ENCODE peak calls at places on chromosome 1, in six cellular contexts. T is dorsolateral prefrontal cortex, S is AG04450, W is IMR-90, U is fibroblast of lung, C is cardiac muscle cell. K is an unnamed sample.

GRCh38 chr1:156490401-156491032 is 10.1 kb downstream of the MEF2D start:
- DNase-seq in T (no peak), S (no peak), W (no peak), U (no peak), C (no peak), K (no peak)

GRCh38 chr1:38134294-38134755 is 87.7 kb upstream of the POU3F1 start:
- DNase-seq in T (peak), S (no peak), W (no peak), U (no peak), C (peak), K (no peak)

GRCh38 chr1:151728151-151728711 is 6.9 kb downstream of the RIIAD1 start:
- DNase-seq in T (peak), S (peak), W (peak), U (peak), C (peak), K (no peak)

GRCh38 chr1:239816090-239816812 is 275.4 kb upstream of the FMN2 start:
- DNase-seq in T (no peak), S (peak), W (peak), U (peak), C (peak), K (peak)

GRCh38 chr1:21340230-21340564 is 49.9 kb upstream of the ECE1 start:
- DNase-seq in T (no peak), S (no peak), W (no peak), U (no peak), C (no peak), K (no peak)

GRCh38 chr1:165928075-165928731 is 100.8 kb downstream of the UCK2 start:
- DNase-seq in T (peak), S (peak), W (peak), U (peak), C (peak), K (peak)

GRCh38 chr1:1545946-1546737 is 5.7 kb upstream of the TMEM240 start:
- DNase-seq in T (no peak), S (no peak), W (peak), U (no peak), C (no peak), K (no peak)

GRCh38 chr1:219660666-219661463 is 48.0 kb upstream of the ZC3H11B start:
- DNase-seq in T (peak), S (peak), W (peak), U (peak), C (peak), K (peak)

GRCh38 chr1:232963366-232963765 is 13.0 kb downstream of the NTPCR start:
- DNase-seq in T (no peak), S (no peak), W (peak), U (peak), C (peak), K (no peak)

GRCh38 chr1:1600861-1601563 is 1.1 kb upstream of the FNDC10 start:
- DNase-seq in T (no peak), S (no peak), W (no peak), U (no peak), C (no peak), K (no peak)

GRCh38 chr1:153133267-153133666 is 17.4 kb downstream of the SPRR2G start:
- DNase-seq in T (no peak), S (no peak), W (no peak), U (no peak), C (no peak), K (no peak)

GRCh38 chr1:205926636-205927035 is 16.6 kb downstream of the SLC26A9 start:
- DNase-seq in T (peak), S (no peak), W (no peak), U (no peak), C (no peak), K (no peak)

GRCh38 chr1:152533327-152533938 is 19.2 kb downstream of the CRCT1 start:
- DNase-seq in T (no peak), S (no peak), W (peak), U (no peak), C (peak), K (no peak)

GRCh38 chr1:115400891-115401290 is 62.8 kb upstream of the NGF start:
- DNase-seq in T (no peak), S (no peak), W (no peak), U (no peak), C (no peak), K (peak)

GRCh38 chr1:181159451-181160151 is 71.1 kb downstream of the IER5 start:
- DNase-seq in T (no peak), S (no peak), W (peak), U (no peak), C (peak), K (peak)

GRCh38 chr1:115140442-115141144 is 51.3 kb upstream of the TSPAN2 start:
- DNase-seq in T (no peak), S (no peak), W (no peak), U (no peak), C (no peak), K (no peak)

GRCh38 chr1:93448292-93448982 is 519 bp downstream of the FNBP1L start:
- DNase-seq in T (no peak), S (no peak), W (no peak), U (no peak), C (peak), K (no peak)

GRCh38 chr1:155324717-155325595 is 4.3 kb downstream of the RUSC1 start:
- DNase-seq in T (no peak), S (no peak), W (peak), U (no peak), C (peak), K (no peak)

GRCh38 chr1:67836769-67837168 is 3.5 kb upstream of the GNG12 start:
- DNase-seq in T (no peak), S (no peak), W (no peak), U (no peak), C (no peak), K (peak)

GRCh38 chr1:41983451-41983850 is 64.7 kb upstream of the HIVEP3 start:
- DNase-seq in T (no peak), S (no peak), W (no peak), U (no peak), C (no peak), K (no peak)

GRCh38 chr1:89719502-89720306 is 86.8 kb downstream of the LRRC8C start:
- DNase-seq in T (no peak), S (no peak), W (peak), U (peak), C (peak), K (no peak)

GRCh38 chr1:61352845-61353435 is 270.6 kb downstream of the NFIA start:
- DNase-seq in T (no peak), S (no peak), W (no peak), U (no peak), C (no peak), K (no peak)

GRCh38 chr1:41515131-41515678 is 30.7 kb upstream of the EDN2 start:
- DNase-seq in T (peak), S (no peak), W (no peak), U (no peak), C (no peak), K (no peak)

GRCh38 chr1:51648180-51649109 is 31.6 kb downstream of the OSBPL9 start:
- DNase-seq in T (no peak), S (peak), W (peak), U (peak), C (peak), K (no peak)

GRCh38 chr1:31800677-31800967 is 15.2 kb downstream of the SPOCD1 start:
- DNase-seq in T (no peak), S (no peak), W (no peak), U (no peak), C (no peak), K (no peak)

GRCh38 chr1:165960881-165961280 is 133.5 kb downstream of the UCK2 start:
- DNase-seq in T (no peak), S (no peak), W (no peak), U (no peak), C (no peak), K (no peak)

GRCh38 chr1:180133193-180133592 is 21.5 kb upstream of the QSOX1 start:
- DNase-seq in T (no peak), S (no peak), W (no peak), U (no peak), C (no peak), K (no peak)

GRCh38 chr1:51518730-51519047 is 377 bp downstream of the EPS15 start:
- DNase-seq in T (no peak), S (no peak), W (peak), U (no peak), C (no peak), K (no peak)

GRCh38 chr1:16243408-16243690 is 6.4 kb upstream of the CPLANE2 start:
- DNase-seq in T (peak), S (no peak), W (no peak), U (no peak), C (no peak), K (no peak)

GRCh38 chr1:73771396-73771795 is 426.6 kb downstream of the LRRIQ3 start:
- DNase-seq in T (no peak), S (no peak), W (no peak), U (no peak), C (no peak), K (no peak)

GRCh38 chr1:175146535-175147213 is 45.9 kb downstream of the KIAA0040 start:
- DNase-seq in T (peak), S (no peak), W (peak), U (peak), C (peak), K (no peak)

GRCh38 chr1:31029031-31029430 is 36.5 kb downstream of the PUM1 start:
- DNase-seq in T (no peak), S (no peak), W (peak), U (no peak), C (no peak), K (no peak)

GRCh38 chr1:58768971-58769808 is 14.7 kb downstream of the JUN start:
- DNase-seq in T (peak), S (no peak), W (peak), U (peak), C (peak), K (no peak)

GRCh38 chr1:31639543-31639942 is 5.1 kb downstream of the PEF1 start:
- DNase-seq in T (no peak), S (no peak), W (peak), U (peak), C (peak), K (peak)

GRCh38 chr1:46983416-46983815 is 40.1 kb upstream of the CYP4X1 start:
- DNase-seq in T (no peak), S (no peak), W (no peak), U (no peak), C (no peak), K (no peak)
- H3K27ac ChIP-seq in T (no peak), S (no peak), W (no peak), U (no peak), C (no peak), K (no peak)

GRCh38 chr1:119080586-119080985 is 59.9 kb downstream of the WARS2 start:
- DNase-seq in T (no peak), S (peak), W (peak), U (peak), C (peak), K (peak)
- H3K27ac ChIP-seq in T (no peak), S (no peak), W (no peak), U (peak), C (no peak), K (no peak)

GRCh38 chr1:27403065-27403726 is 10.8 kb downstream of the GPR3 start:
- DNase-seq in T (no peak), S (no peak), W (peak), U (peak), C (peak), K (no peak)
- H3K27ac ChIP-seq in T (peak), S (peak), W (peak), U (peak), C (peak), K (peak)

GRCh38 chr1:184049291-184049690 is 2.2 kb upstream of the TSEN15 start:
- DNase-seq in T (no peak), S (no peak), W (no peak), U (no peak), C (no peak), K (no peak)
- H3K27ac ChIP-seq in T (no peak), S (no peak), W (no peak), U (no peak), C (no peak), K (no peak)

GRCh38 chr1:76501136-76501535 is 366.1 kb upstream of the ST6GALNAC5 start:
- DNase-seq in T (no peak), S (no peak), W (no peak), U (no peak), C (no peak), K (no peak)
- H3K27ac ChIP-seq in T (no peak), S (no peak), W (no peak), U (no peak), C (no peak), K (no peak)

GRCh38 chr1:231395051-231395995 is 26.8 kb downstream of the EGLN1 start:
- DNase-seq in T (no peak), S (peak), W (peak), U (peak), C (peak), K (peak)
- H3K27ac ChIP-seq in T (no peak), S (peak), W (peak), U (peak), C (peak), K (peak)

DNA sequence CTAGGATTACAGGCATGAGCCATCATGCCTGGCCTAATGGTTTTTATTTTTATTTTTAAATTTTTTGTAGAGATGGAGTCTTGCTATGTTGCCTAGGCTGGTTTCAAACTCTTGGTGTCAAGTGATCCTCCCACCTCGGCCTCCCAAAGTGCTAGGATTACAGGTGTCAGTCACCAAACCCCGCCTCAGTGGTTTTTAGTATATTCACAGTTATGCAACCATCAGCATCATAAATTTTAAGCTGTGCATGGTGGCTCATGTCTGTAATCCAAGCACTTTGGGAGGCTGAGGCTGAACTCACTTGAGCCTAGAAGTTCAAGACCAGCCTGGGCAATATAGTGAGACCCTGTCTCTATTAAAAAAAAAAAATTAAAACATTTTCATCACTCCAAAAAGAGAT is 28.6 kb downstream of the PIK3CD start:
- DNase-seq in T (no peak), S (no peak), W (no peak), U (no peak), C (no peak), K (no peak)
- H3K27ac ChIP-seq in T (no peak), S (no peak), W (no peak), U (no peak), C (no peak), K (no peak)

GRCh38 chr1:208864366-208864965 is 620.3 kb upstream of the PLXNA2 start:
- DNase-seq in T (no peak), S (no peak), W (no peak), U (no peak), C (no peak), K (no peak)
- H3K27ac ChIP-seq in T (no peak), S (no peak), W (no peak), U (no peak), C (no peak), K (no peak)

K was measured in epithelial cell of prostate.